ENCODE peak calls at places on chromosomes 4 and X, in four cellular contexts. X is suprapubic skin, G is endothelial cell of umbilical vein, R is SK-N-SH. N is an unnamed sample. For H3K9me3, the result is how much of the 10 kb centered on the place peaks cover.

GRCh38 chr4:117575850-117576249 is 458.4 kb upstream of the NDST3 start:
- DNase-seq in G (no peak), X (no peak), R (no peak), N (no peak)

GRCh38 chrX:130676861-130677260 is 226.1 kb downstream of the ENOX2 start:
- DNase-seq in X (no peak), G (peak), R (no peak), N (no peak)

GRCh38 chr4:38279650-38280322 is 319.6 kb downstream of the PTTG2 start:
- DNase-seq in X (no peak), G (no peak), R (no peak), N (no peak)

GRCh38 chr4:79632114-79632513 is 224.1 kb upstream of the GK2 start:
- DNase-seq in R (no peak), G (no peak), X (no peak), N (no peak)

GRCh38 chrX:100650841-100651240 is 6.8 kb downstream of the SRPX2 start:
- DNase-seq in X (no peak), R (no peak), G (no peak), N (no peak)

GRCh38 chr4:81314897-81315470 is 100.0 kb upstream of the PRKG2 start:
- DNase-seq in R (no peak), X (no peak), G (no peak), N (no peak)

GRCh38 chr4:158209825-158210807 is at the start of gene TMEM144:
- DNase-seq in R (no peak), X (peak), G (peak), N (peak)

GRCh38 chr4:181523973-181524372 is 719.2 kb upstream of the TENM3 start:
- DNase-seq in G (no peak), X (no peak), R (no peak), N (no peak)

GRCh38 chrX:100872161-100872560 is 2.0 kb downstream of the NOX1 start:
- DNase-seq in R (no peak), G (no peak), X (no peak), N (no peak)

GRCh38 chr4:128600996-128601857 is 208.3 kb upstream of the JADE1 start:
- DNase-seq in R (peak), G (peak), X (no peak), N (no peak)

GRCh38 chrX:9349572-9350259 is 115.1 kb upstream of the TBL1X start:
- DNase-seq in G (no peak), X (no peak), R (peak), N (peak)

GRCh38 chrX:47198687-47199080 is 5.1 kb downstream of the UBA1 start:
- DNase-seq in X (no peak), G (no peak), R (no peak), N (no peak)

GRCh38 chr4:153950100-153950979 is 161.5 kb upstream of the SFRP2 start:
- DNase-seq in X (no peak), G (no peak), R (no peak), N (no peak)

GRCh38 chr4:176545886-176546285 is 226.1 kb downstream of the SPCS3 start:
- DNase-seq in R (no peak), X (no peak), G (no peak), N (no peak)

GRCh38 chr4:10151182-10151581 is 34.6 kb upstream of the WDR1 start:
- DNase-seq in G (no peak), X (no peak), R (no peak), N (no peak)

GRCh38 chr4:173182403-173182802 is 13.8 kb downstream of the GALNT7 start:
- DNase-seq in G (peak), R (no peak), X (no peak), N (no peak)

GRCh38 chrX:15747626-15748173 is 9.6 kb downstream of the CA5B start:
- DNase-seq in G (no peak), X (no peak), R (no peak), N (no peak)

GRCh38 chrX:104284407-104285000 is 29.8 kb upstream of the ESX1 start:
- DNase-seq in G (no peak), R (no peak), X (no peak), N (no peak)

GRCh38 chr4:165763640-165764039 is 109.4 kb upstream of the TLL1 start:
- DNase-seq in X (no peak), R (no peak), G (peak), N (no peak)

GRCh38 chr4:145155268-145155870 is 25.0 kb downstream of the OTUD4 start:
- DNase-seq in X (no peak), R (no peak), G (peak), N (no peak)

GRCh38 chr4:103375278-103375677 is 177.1 kb upstream of the CENPE start:
- DNase-seq in G (peak), X (no peak), R (no peak), N (no peak)

GRCh38 chr4:154982187-154983047 is 201.3 kb downstream of the RBM46 start:
- DNase-seq in X (no peak), G (peak), R (peak), N (no peak)

GRCh38 chr4:145939241-145939640 is 618 bp upstream of the ZNF827 start:
- DNase-seq in X (no peak), R (no peak), G (peak), N (no peak)

GRCh38 chrX:129696463-129697155 is 41.9 kb upstream of the APLN start:
- DNase-seq in X (no peak), G (no peak), R (no peak), N (no peak)

GRCh38 chr4:142567199-142567598 is 278.9 kb downstream of the INPP4B start:
- DNase-seq in G (no peak), X (no peak), R (no peak), N (peak)

GRCh38 chr4:144288011-144288903 is 147.7 kb upstream of the GYPA start:
- DNase-seq in R (no peak), G (no peak), X (no peak), N (no peak)

GRCh38 chrX:47623540-47624027 is 3.9 kb upstream of the SYN1 start:
- DNase-seq in R (peak), G (peak), X (no peak), N (peak)

GRCh38 chr4:26912810-26913209 is 52.2 kb downstream of the STIM2 start:
- DNase-seq in X (no peak), G (no peak), R (no peak), N (no peak)

GRCh38 chrX:48636776-48637175 is 39.5 kb downstream of the WDR13 start:
- DNase-seq in G (no peak), X (no peak), R (no peak), N (no peak)

GRCh38 chrX:140440891-140441290 is 64.0 kb downstream of the SOX3 start:
- DNase-seq in G (no peak), R (no peak), X (no peak), N (no peak)

GRCh38 chr4:4995103-4995761 is 24.0 kb downstream of the CYTL1 start:
- DNase-seq in X (no peak), G (peak), R (peak), N (peak)

GRCh38 chrX:124540474-124540873 is 194.1 kb downstream of the SH2D1A start:
- DNase-seq in G (no peak), R (no peak), X (no peak), N (no peak)

GRCh38 chr4:19987746-19988145 is 264.0 kb upstream of the SLIT2 start:
- DNase-seq in G (peak), R (no peak), X (no peak), N (no peak)

GRCh38 chrX:129077384-129077783 is 445.9 kb downstream of the SMARCA1 start:
- DNase-seq in G (no peak), X (no peak), R (no peak), N (no peak)

GRCh38 chr4:167606551-167606950 is 372.3 kb upstream of the SPOCK3 start:
- DNase-seq in G (no peak), X (no peak), R (no peak), N (no peak)

GRCh38 chr4:127622923-127623754 is 9.6 kb upstream of the INTU start:
- DNase-seq in R (peak), G (peak), X (no peak), N (peak)

GRCh38 chr4:54187148-54187547 is 41.9 kb upstream of the PDGFRA start:
- DNase-seq in R (no peak), X (no peak), G (peak), N (no peak)

GRCh38 chrX:123072686-123073385 is 111.2 kb upstream of the GRIA3 start:
- DNase-seq in R (no peak), X (no peak), G (no peak), N (no peak)

DNA sequence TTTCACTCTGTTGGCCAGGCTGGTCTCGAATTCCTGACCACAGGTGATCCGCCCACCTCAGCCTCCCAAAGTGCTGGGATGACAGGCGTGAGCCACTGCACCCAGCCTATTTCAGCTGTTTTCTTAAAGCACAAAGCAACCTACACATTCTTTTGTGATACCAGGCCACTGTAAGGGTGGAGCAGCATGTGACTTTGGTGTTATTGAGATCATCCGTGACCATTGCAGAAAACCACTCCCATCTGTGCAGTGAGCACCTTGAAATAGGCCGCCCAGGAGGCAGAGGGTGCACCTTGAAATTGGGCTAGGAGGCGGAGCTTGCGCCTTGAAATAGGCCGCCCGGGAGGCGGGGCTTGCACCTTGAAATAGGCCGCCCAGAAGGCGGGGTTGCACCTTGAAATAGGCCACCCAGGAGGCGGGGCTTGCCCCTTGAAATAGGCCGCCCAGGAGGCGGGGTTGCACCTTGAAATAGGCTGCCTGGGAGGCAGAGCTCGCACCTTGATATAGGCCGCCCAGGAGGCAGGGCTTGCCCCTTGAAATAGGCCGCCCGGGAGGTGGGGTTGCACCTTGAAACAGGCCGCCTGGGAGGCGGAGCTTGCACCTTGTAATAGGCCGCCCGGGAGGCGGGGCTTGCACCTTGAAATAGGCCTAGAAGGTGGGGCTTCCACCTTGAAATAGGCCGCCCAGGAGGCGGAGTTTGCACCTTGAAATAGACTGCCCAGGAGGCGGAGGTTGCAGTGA is 9.0 kb upstream of the SLC25A6 start:
- DNase-seq in G (no peak), R (no peak), X (no peak), N (peak)
- TF ChIP-seq POLR2AphosphoS5 in G (no peak), R (no peak), X (no peak), N (no peak)

DNA sequence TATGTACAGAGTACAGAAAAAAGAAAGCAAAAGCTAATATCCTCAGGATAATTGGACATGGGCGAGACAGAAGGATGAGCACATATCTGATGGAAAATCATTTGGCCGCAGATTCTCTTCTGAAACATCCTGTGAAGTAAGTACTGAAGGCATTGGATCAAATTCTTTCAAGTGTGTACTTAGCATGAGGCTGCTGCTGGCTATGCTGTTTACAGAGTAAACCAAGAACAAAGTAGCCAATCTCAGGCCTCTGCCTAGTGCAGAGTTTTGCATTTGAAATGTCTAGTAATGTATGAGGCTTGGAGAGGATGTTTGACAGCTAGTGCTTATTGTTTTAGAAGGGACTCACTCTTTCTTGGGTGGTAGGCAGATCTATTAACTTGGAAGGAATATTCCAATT is 128.5 kb downstream of the MAGEC2 start:
- DNase-seq in R (no peak), X (no peak), G (no peak), N (no peak)
- H3K9me3 ChIP-seq in R (under half), X (under half), G (under half), N (under half)

GRCh38 chr4:183589710-183590109 is 69.3 kb downstream of the RWDD4 start:
- DNase-seq in G (no peak), X (no peak), R (no peak), N (no peak)
- H3K27ac ChIP-seq in G (no peak), X (no peak), R (no peak), N (no peak)

DNA sequence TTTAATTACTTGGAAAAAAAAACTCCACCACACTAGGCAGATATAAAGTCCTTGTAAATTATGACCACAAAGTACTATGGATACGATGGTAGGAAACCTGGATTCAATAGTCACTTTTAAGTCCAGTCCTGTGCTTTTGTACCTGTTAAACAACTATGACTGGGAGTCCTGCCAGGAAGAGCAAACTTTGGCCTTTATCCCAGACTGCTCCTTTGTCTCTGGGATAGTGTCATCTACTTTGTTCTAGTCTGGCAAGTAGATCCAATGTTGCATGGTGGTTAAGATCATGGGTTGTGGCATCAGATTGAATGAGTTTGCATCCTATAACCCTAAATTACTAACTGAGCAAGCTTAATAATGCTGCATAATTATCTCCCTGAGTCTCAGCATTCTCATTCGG is 175.3 kb upstream of the FGF13 start:
- DNase-seq in R (no peak), X (no peak), G (no peak), N (no peak)
- TF ChIP-seq POLR2AphosphoS5 in R (no peak), X (no peak), G (no peak), N (no peak)

DNA sequence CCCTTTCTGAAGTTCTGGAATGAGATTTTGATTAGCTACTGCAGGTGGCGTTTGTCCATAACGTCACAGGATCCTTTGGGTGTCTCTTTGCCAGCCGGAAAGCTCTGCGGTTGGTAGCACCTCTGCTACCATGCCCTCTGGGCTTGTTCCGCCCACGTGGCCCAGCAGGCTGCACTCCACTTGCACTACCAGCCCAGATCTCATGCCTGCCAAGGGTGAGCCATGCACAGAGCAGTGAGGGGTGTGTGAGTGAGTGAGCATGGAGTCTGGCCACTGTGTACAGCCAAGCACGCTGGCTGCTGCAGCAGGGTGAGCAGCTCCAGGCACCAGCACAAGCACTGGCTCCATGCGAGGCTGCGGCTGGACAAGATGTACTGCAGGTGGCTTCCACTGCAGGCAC is 6.6 kb upstream of the HNRNPD start:
- DNase-seq in X (no peak), R (no peak), G (no peak), N (no peak)
- H3K9me3 ChIP-seq in X (under half), R (under half), G (under half), N (under half)

GRCh38 chrX:120304241-120304640 is 7.0 kb downstream of the TMEM255A start:
- DNase-seq in X (no peak), R (no peak), G (no peak), N (no peak)
- H3K27ac ChIP-seq in X (no peak), R (no peak), G (no peak), N (peak)

DNA sequence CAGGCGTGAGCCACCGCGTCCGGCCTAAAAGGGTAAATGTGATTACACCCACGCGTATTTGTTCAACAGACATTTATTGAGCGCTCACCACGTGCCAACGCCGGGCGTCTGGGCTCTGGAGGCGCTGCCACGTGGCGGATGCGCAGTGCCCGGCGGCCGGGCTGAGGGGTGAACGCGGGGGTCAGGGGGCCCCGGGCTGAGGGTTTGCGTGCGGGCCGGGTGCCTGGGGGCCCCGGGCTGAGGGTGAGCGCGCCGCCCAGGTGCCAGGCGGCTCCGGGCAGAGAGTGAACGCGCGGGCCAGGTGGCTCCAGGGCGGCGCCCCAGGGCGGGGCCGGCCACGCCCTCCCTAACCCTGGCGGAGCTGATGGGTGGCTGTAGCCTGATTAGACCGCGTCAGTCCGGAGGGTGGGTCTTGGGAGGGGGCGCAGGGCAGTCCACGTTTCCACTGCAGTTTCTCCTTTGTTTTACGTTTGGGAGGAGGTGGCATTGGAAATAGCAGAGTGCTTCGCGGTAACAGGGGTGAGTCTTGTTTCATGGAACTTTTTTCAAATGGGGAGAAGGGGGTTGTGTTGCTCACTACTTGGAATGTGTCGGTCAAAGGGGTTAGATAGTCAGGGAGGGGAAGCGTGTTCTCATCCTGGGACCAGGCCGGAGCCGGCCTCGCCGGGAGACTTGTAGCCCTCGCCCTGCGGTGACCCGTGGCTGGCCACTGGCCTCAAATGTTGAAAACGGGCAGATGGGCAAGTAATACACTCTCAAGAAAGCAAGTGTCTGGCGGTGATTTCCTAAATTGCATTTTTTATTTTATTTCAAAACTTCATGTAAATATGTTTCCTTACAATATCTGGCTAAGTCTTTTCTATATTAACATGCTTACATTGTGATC is at the start of gene ZFP42:
- DNase-seq in R (no peak), X (no peak), G (no peak), N (no peak)
- TF ChIP-seq POLR2AphosphoS5 in R (no peak), X (no peak), G (no peak), N (no peak)

GRCh38 chrX:146424422-146424821 is 385.1 kb upstream of the CXorf51B start:
- DNase-seq in G (no peak), X (no peak), R (no peak), N (no peak)
- H3K9me3 ChIP-seq in G (under half), X (under half), R (under half), N (under half)

GRCh38 chr4:139208404-139208945 is 31.5 kb upstream of the ELF2 start:
- DNase-seq in G (no peak), R (no peak), X (no peak), N (no peak)
- H3K27ac ChIP-seq in G (no peak), R (no peak), X (no peak), N (peak)

DNA sequence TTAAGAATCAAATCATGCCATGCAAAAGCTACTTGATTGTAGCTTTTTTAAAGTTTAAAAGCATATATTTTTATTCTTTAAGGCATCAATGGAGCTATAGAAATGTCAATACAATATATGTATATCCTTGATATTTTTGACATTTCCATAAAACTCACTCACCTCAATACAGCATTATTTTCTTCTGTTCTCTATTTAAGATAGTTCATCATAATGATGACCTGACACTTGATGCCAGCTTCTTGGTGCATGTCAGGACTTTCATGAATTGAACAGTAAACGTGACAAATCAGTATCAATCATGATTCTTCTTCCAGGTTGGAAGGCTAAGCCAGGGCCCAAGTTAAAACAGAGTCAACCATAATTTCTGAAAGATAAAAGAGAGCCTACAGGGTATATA is 33.6 kb upstream of the ATP8A1 start:
- DNase-seq in G (no peak), R (no peak), X (no peak), N (no peak)
- TF ChIP-seq POLR2AphosphoS5 in G (no peak), R (no peak), X (no peak), N (no peak)